ENCODE peak calls at places on chromosomes 7 and 10, in nine cellular contexts. D is OCI-LY7, I is endothelial cell, V is ovary, T is fibroblast of mammary gland, K is hippocampal formation, J is H9, A is Ammon's horn, W is progenitor cell of endocrine pancreas. E is an unnamed sample.

GRCh38 chr10:71461917-71462641 is 65.4 kb downstream of the CDH23 start:
- DNase-seq in I (no peak), A (no peak), W (no peak), V (no peak), K (no peak), D (no peak), T (no peak), J (no peak), E (no peak)

GRCh38 chr10:89355373-89355772 is 22.5 kb upstream of the IFIT1B start:
- DNase-seq in D (no peak), A (no peak), J (no peak), T (peak), K (no peak), V (no peak), I (no peak), W (no peak), E (no peak)

GRCh38 chr7:122550545-122550944 is 148.4 kb downstream of the RNF133 start:
- DNase-seq in I (no peak), J (no peak), D (no peak), K (no peak), V (no peak), A (no peak), T (peak), W (no peak), E (no peak)

GRCh38 chr7:149818536-149818840 is 19.7 kb upstream of the ZNF862 start:
- DNase-seq in W (no peak), K (no peak), V (no peak), T (no peak), I (no peak), J (no peak), A (no peak), D (no peak), E (no peak)

GRCh38 chr10:103896225-103896624 is 21.8 kb downstream of the STN1 start:
- DNase-seq in K (no peak), V (no peak), T (peak), D (no peak), W (no peak), A (no peak), I (no peak), J (no peak), E (no peak)

GRCh38 chr7:143257501-143257900 is 5.7 kb upstream of the GSTK1 start:
- DNase-seq in T (no peak), J (no peak), K (no peak), V (no peak), A (no peak), W (no peak), I (no peak), D (no peak), E (no peak)

GRCh38 chr10:100987685-100988049 is 324 bp downstream of the TWNK start:
- DNase-seq in J (no peak), T (no peak), K (no peak), I (no peak), A (no peak), D (no peak), V (no peak), W (no peak), E (no peak)

GRCh38 chr7:21261627-21262564 is 166.0 kb upstream of the SP4 start:
- DNase-seq in D (peak), J (peak), I (peak), A (peak), W (peak), T (peak), V (no peak), K (peak), E (no peak)

GRCh38 chr10:42869977-42870350 is 87.4 kb downstream of the BMS1 start:
- DNase-seq in A (no peak), D (no peak), W (no peak), I (no peak), K (no peak), J (no peak), T (no peak), V (no peak), E (no peak)

GRCh38 chr10:91210435-91210834 is 10.0 kb upstream of the PCGF5 start:
- DNase-seq in K (no peak), J (no peak), D (peak), T (no peak), W (no peak), A (no peak), V (no peak), I (no peak), E (no peak)

GRCh38 chr7:139118234-139118802 is 8.8 kb upstream of the ZC3HAV1 start:
- DNase-seq in I (no peak), T (peak), J (no peak), D (no peak), W (no peak), A (no peak), K (no peak), V (no peak), E (no peak)

GRCh38 chr7:45867471-45867870 is 5.4 kb downstream of the CCDC201 start:
- DNase-seq in I (no peak), V (no peak), T (no peak), J (no peak), W (no peak), D (no peak), A (no peak), K (no peak), E (no peak)

GRCh38 chr10:62817120-62817762 is 1.1 kb upstream of the EGR2 start:
- DNase-seq in I (peak), T (no peak), W (no peak), V (peak), D (peak), K (peak), J (peak), A (peak), E (no peak)

E was measured in HS-27A.